ENCODE peak calls at places on chromosomes 1 and 21, in five cellular contexts. One of them, this sample, is unnamed.

GRCh38 chr1:244074559-244075171 is 23.6 kb downstream of the ZBTB18 start:
- DNase-seq in stomach: peak
- DNase-seq in uterus: no peak
- DNase-seq in IMR-90: no peak
- DNase-seq in HCT116: no peak
- DNase-seq in this sample: no peak

GRCh38 chr1:239989990-239990389 is 101.7 kb upstream of the FMN2 start:
- DNase-seq in stomach: no peak
- DNase-seq in uterus: no peak
- DNase-seq in IMR-90: no peak
- DNase-seq in HCT116: no peak
- DNase-seq in this sample: no peak

GRCh38 chr1:41639332-41639936 is 155.0 kb upstream of the EDN2 start:
- DNase-seq in stomach: no peak
- DNase-seq in uterus: no peak
- DNase-seq in IMR-90: peak
- DNase-seq in HCT116: no peak
- DNase-seq in this sample: peak

GRCh38 chr1:183246436-183246835 is 60.4 kb downstream of the LAMC2 start:
- DNase-seq in stomach: no peak
- DNase-seq in uterus: no peak
- DNase-seq in IMR-90: no peak
- DNase-seq in HCT116: no peak
- DNase-seq in this sample: no peak

GRCh38 chr1:78619803-78620579 is at the start of gene IFI44L:
- DNase-seq in stomach: peak
- DNase-seq in uterus: peak
- DNase-seq in IMR-90: peak
- DNase-seq in HCT116: no peak
- DNase-seq in this sample: peak

GRCh38 chr1:220462756-220463155 is 65.2 kb upstream of the MARK1 start:
- DNase-seq in stomach: no peak
- DNase-seq in uterus: no peak
- DNase-seq in IMR-90: no peak
- DNase-seq in HCT116: no peak
- DNase-seq in this sample: no peak

GRCh38 chr21:37416914-37417313 is 50.3 kb downstream of the DYRK1A start:
- DNase-seq in stomach: no peak
- DNase-seq in uterus: no peak
- DNase-seq in IMR-90: no peak
- DNase-seq in HCT116: no peak
- DNase-seq in this sample: no peak

GRCh38 chr1:232377494-232377770 is 252.5 kb downstream of the SIPA1L2 start:
- DNase-seq in stomach: no peak
- DNase-seq in uterus: peak
- DNase-seq in IMR-90: peak
- DNase-seq in HCT116: peak
- DNase-seq in this sample: no peak

GRCh38 chr1:41924911-41925310 is 6.2 kb upstream of the HIVEP3 start:
- DNase-seq in stomach: no peak
- DNase-seq in uterus: no peak
- DNase-seq in IMR-90: no peak
- DNase-seq in HCT116: no peak
- DNase-seq in this sample: no peak

GRCh38 chr1:7611421-7612010 is 159.6 kb upstream of the VAMP3 start:
- DNase-seq in stomach: no peak
- DNase-seq in uterus: no peak
- DNase-seq in IMR-90: no peak
- DNase-seq in HCT116: no peak
- DNase-seq in this sample: no peak

GRCh38 chr1:248892590-248892989 is 13.4 kb upstream of the PGBD2 start:
- DNase-seq in stomach: no peak
- DNase-seq in uterus: no peak
- DNase-seq in IMR-90: no peak
- DNase-seq in HCT116: no peak
- DNase-seq in this sample: no peak

GRCh38 chr21:31213787-31214186 is 130.3 kb downstream of the TIAM1 start:
- DNase-seq in stomach: no peak
- DNase-seq in uterus: no peak
- DNase-seq in IMR-90: no peak
- DNase-seq in HCT116: no peak
- DNase-seq in this sample: no peak

GRCh38 chr1:25914074-25914995 is 8.1 kb upstream of the STMN1 start:
- DNase-seq in stomach: no peak
- DNase-seq in uterus: no peak
- DNase-seq in IMR-90: peak
- DNase-seq in HCT116: no peak
- DNase-seq in this sample: no peak

GRCh38 chr1:165851034-165851658 is 23.7 kb downstream of the UCK2 start:
- DNase-seq in stomach: no peak
- DNase-seq in uterus: no peak
- DNase-seq in IMR-90: peak
- DNase-seq in HCT116: no peak
- DNase-seq in this sample: no peak

GRCh38 chr1:72037745-72038343 is 244.5 kb downstream of the NEGR1 start:
- DNase-seq in stomach: peak
- DNase-seq in uterus: no peak
- DNase-seq in IMR-90: peak
- DNase-seq in HCT116: peak
- DNase-seq in this sample: no peak

GRCh38 chr1:11740258-11741192 is 4.6 kb downstream of the AGTRAP start:
- DNase-seq in stomach: no peak
- DNase-seq in uterus: no peak
- DNase-seq in IMR-90: no peak
- DNase-seq in HCT116: no peak
- DNase-seq in this sample: no peak

GRCh38 chr21:35565204-35565611 is 495.1 kb downstream of the SETD4 start:
- DNase-seq in stomach: peak
- DNase-seq in uterus: no peak
- DNase-seq in IMR-90: peak
- DNase-seq in HCT116: no peak
- DNase-seq in this sample: peak

GRCh38 chr21:42653492-42654061 is at the start of gene PDE9A:
- DNase-seq in stomach: no peak
- DNase-seq in uterus: peak
- DNase-seq in IMR-90: no peak
- DNase-seq in HCT116: no peak
- DNase-seq in this sample: no peak

GRCh38 chr1:65762081-65762862 is 30.4 kb upstream of the PDE4B start:
- DNase-seq in stomach: no peak
- DNase-seq in uterus: no peak
- DNase-seq in IMR-90: peak
- DNase-seq in HCT116: no peak
- DNase-seq in this sample: no peak

GRCh38 chr1:197683895-197684553 is 91.3 kb downstream of the DENND1B start:
- DNase-seq in stomach: no peak
- DNase-seq in uterus: no peak
- DNase-seq in IMR-90: no peak
- DNase-seq in HCT116: no peak
- DNase-seq in this sample: no peak

GRCh38 chr1:80218112-80218511 is 1211.6 kb upstream of the ADGRL4 start:
- DNase-seq in stomach: no peak
- DNase-seq in uterus: no peak
- DNase-seq in IMR-90: peak
- DNase-seq in HCT116: peak
- DNase-seq in this sample: no peak

DNA sequence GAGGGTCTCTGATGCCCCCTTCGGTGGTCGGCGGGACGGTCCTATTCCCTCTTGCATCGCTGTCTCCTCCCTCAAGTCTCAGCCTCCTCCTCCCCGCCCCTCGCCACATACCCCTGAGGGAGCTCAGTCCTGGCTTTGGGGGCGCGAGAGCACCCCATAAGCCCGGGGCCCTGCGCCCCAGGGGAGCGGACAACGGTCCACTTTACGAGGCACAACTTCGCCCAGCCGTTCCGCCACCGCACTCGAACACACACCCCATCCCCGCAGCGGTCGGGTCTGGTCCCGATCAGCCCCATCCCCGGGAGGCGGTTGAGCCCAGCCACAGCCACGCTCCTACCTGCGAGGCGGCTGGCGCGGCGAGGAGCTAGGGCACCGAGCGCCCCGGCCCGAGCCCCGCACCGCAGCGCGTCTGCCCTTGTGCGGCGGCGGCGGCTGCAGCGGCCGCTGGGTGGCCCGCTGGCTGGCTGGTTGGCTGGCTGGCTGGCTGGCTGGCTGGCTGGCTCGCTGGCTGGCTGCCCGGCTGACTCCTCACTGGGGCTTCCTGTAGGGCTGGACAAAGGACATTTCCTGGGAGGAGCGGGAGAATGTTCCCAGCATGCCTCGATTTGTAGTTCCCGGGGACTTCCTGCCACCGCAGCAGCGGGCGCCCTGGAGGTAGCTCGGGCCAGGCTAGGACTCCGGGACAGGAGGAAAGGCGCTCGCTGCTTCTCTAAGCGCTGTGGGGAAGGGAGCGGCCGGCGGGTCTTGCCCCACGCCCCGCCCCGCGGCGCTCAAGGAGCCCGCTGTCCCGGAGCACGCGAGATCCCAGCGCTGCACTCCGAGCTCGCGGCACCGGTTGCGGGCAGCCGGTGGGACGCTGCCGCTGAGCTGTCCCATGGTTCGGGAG is at the start of gene ZNF697:
- DNase-seq in stomach: peak
- DNase-seq in uterus: peak
- DNase-seq in IMR-90: peak
- DNase-seq in HCT116: peak
- DNase-seq in this sample: peak
- TF ChIP-seq CTCF in stomach: no peak
- TF ChIP-seq CTCF in uterus: peak
- TF ChIP-seq CTCF in IMR-90: peak
- TF ChIP-seq CTCF in HCT116: no peak
- TF ChIP-seq CTCF in this sample: no peak

DNA sequence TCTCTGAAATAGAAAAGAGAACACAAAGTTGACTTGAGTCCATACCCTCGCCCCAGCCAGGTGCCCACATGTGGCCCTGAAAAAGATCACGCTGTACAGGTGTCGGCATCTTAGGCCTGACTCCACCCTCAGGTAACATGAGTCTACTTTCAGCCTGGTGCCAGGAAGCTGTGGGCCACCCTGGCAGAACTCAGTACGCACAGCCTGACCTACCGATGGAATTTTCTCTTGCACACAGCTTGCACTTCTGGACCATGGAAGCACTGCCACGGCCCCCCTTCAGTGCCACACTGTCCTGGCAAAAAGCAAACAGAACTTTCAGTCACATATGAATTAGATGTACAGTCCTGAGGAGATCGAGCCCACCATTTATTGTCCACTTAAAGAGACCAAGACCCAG is 2.2 kb downstream of the CZIB start:
- DNase-seq in stomach: no peak
- DNase-seq in uterus: no peak
- DNase-seq in IMR-90: no peak
- DNase-seq in HCT116: no peak
- DNase-seq in this sample: no peak
- TF ChIP-seq POLR2A in stomach: no peak
- TF ChIP-seq POLR2A in uterus: no peak
- TF ChIP-seq POLR2A in IMR-90: no peak
- TF ChIP-seq POLR2A in HCT116: no peak
- TF ChIP-seq POLR2A in this sample: no peak

DNA sequence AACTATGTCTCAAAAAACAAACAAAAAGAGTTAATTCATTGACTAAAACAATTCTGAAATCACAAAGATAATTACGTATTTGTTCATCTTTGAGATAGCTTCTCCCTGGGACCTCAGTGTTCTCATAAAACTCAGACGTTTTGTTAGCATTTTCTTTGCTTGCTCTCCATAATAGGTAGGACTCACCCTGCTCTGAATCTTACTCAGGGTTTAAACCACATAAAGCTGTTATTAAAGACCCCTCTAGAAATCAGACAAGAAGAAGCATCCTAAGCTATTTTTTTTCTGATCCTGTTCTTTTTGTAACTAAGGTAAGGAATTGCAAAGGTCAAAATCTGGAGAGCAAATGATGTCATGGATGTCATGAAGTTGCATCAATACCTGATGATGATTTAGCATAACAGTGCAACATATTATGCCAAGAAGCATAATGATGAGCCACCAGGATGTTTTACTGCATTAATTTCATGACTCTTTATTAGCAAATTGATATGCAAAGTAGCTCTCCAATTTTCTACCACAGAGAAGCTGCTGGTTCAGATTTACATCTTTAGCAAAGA is 2.4 kb downstream of the FBXO42 start:
- DNase-seq in stomach: no peak
- DNase-seq in uterus: no peak
- DNase-seq in IMR-90: no peak
- DNase-seq in HCT116: no peak
- DNase-seq in this sample: no peak
- H3K4me3 ChIP-seq in stomach: no peak
- H3K4me3 ChIP-seq in uterus: no peak
- H3K4me3 ChIP-seq in IMR-90: no peak
- H3K4me3 ChIP-seq in HCT116: no peak
- H3K4me3 ChIP-seq in this sample: no peak

GRCh38 chr1:36085686-36086526 is 2.0 kb downstream of the TEKT2 start:
- DNase-seq in stomach: peak
- DNase-seq in uterus: no peak
- DNase-seq in IMR-90: no peak
- DNase-seq in HCT116: no peak
- DNase-seq in this sample: no peak

GRCh38 chr1:36088265-36088576 is 471 bp upstream of the ADPRS start:
- DNase-seq in stomach: no peak
- DNase-seq in uterus: no peak
- DNase-seq in IMR-90: no peak
- DNase-seq in HCT116: no peak
- DNase-seq in this sample: no peak

GRCh38 chr1:36086529-36087232 is 2.0 kb upstream of the ADPRS start:
- DNase-seq in stomach: peak
- DNase-seq in uterus: no peak
- DNase-seq in IMR-90: no peak
- DNase-seq in HCT116: no peak
- DNase-seq in this sample: peak

GRCh38 chr1:36088577-36089392 is at the start of gene ADPRS:
- DNase-seq in stomach: peak
- DNase-seq in uterus: peak
- DNase-seq in IMR-90: peak
- DNase-seq in HCT116: peak
- DNase-seq in this sample: peak

DNA sequence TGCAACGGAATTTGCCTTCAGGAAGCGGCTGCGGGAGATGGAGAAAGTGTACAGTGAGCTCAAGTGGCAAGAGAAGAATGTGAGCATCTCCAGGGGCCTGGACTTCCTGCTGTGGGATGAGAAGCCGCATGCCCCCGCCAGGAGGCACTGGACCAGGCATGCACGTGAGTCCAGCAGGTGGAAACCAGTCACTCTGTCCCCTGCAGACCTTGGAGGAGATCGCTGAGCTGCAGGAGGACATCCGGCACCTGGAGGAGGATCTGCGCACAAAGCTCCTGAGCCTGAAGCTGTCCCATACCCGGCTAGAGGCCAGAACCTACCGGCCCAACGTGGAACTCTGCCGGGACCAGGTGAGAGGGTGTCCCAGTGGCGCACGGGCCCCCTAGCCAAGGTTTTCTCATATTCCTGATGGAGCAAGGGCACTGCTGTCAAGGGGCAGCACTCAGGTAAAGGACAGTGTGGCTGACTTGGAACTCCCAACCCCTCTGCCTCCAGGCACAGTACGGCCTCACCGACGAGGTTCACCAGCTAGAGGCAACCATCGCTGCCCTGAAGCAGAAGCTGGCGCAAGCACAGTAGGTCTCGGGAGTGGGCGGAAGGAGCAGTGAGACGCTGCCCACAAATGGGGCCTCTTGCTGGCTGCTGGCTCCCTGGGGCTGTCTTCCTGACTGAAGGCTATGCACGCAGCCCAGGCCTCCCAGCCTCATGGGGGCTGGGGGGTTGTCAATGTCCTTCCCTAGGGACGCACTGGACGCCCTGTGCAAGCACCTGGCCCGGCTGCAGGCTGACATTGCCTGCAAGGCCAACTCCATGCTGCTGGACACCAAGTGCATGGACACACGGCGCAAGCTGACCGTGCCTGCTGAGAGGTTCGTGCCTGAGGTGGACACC is 1.2 kb upstream of the ADPRS start:
- DNase-seq in stomach: peak
- DNase-seq in uterus: no peak
- DNase-seq in IMR-90: no peak
- DNase-seq in HCT116: no peak
- DNase-seq in this sample: peak
- TF ChIP-seq CTCF in stomach: no peak
- TF ChIP-seq CTCF in uterus: no peak
- TF ChIP-seq CTCF in IMR-90: no peak
- TF ChIP-seq CTCF in HCT116: no peak
- TF ChIP-seq CTCF in this sample: no peak

This sample was measured in lower leg skin.